ENCODE peak calls at places on chromosome 12, in ten cellular contexts. One of them, this sample, is unnamed.
A peak's percentile ranks its signal among the peaks of the same experiment; 100 is the strongest.

GRCh38 chr12:52235001-52235760 is 2.1 kb downstream of the KRT7 start:
- DNase-seq in lower lobe of right lung: no peak
- DNase-seq in SJCRH30: no peak
- DNase-seq in CD8-positive, alpha-beta T cell: no peak
- DNase-seq in right lobe of liver: no peak
- DNase-seq in coronary artery: no peak
- DNase-seq in IMR-90: no peak
- DNase-seq in astrocyte of the spinal cord: no peak
- DNase-seq in GM23248: peak; percentile 66
- DNase-seq in foreskin fibroblast: no peak
- DNase-seq in this sample: no peak

GRCh38 chr12:117680311-117680710 is 288.5 kb downstream of the KSR2 start:
- DNase-seq in lower lobe of right lung: no peak
- DNase-seq in SJCRH30: no peak
- DNase-seq in CD8-positive, alpha-beta T cell: no peak
- DNase-seq in right lobe of liver: no peak
- DNase-seq in coronary artery: no peak
- DNase-seq in IMR-90: no peak
- DNase-seq in astrocyte of the spinal cord: peak; percentile 15
- DNase-seq in GM23248: peak; percentile 66
- DNase-seq in foreskin fibroblast: peak; percentile 52
- DNase-seq in this sample: no peak

GRCh38 chr12:83850531-83850930 is 1062.1 kb downstream of the SLC6A15 start:
- DNase-seq in lower lobe of right lung: no peak
- DNase-seq in SJCRH30: no peak
- DNase-seq in CD8-positive, alpha-beta T cell: no peak
- DNase-seq in right lobe of liver: no peak
- DNase-seq in coronary artery: no peak
- DNase-seq in IMR-90: no peak
- DNase-seq in astrocyte of the spinal cord: no peak
- DNase-seq in GM23248: peak; percentile 47
- DNase-seq in foreskin fibroblast: peak; percentile 38
- DNase-seq in this sample: no peak

GRCh38 chr12:79119796-79120195 is 255.2 kb downstream of the SYT1 start:
- DNase-seq in lower lobe of right lung: no peak
- DNase-seq in SJCRH30: no peak
- DNase-seq in CD8-positive, alpha-beta T cell: no peak
- DNase-seq in right lobe of liver: no peak
- DNase-seq in coronary artery: no peak
- DNase-seq in IMR-90: no peak
- DNase-seq in astrocyte of the spinal cord: no peak
- DNase-seq in GM23248: no peak
- DNase-seq in foreskin fibroblast: no peak
- DNase-seq in this sample: no peak

GRCh38 chr12:74665690-74666089 is 128.1 kb downstream of the ATXN7L3B start:
- DNase-seq in lower lobe of right lung: no peak
- DNase-seq in SJCRH30: no peak
- DNase-seq in CD8-positive, alpha-beta T cell: no peak
- DNase-seq in right lobe of liver: no peak
- DNase-seq in coronary artery: no peak
- DNase-seq in IMR-90: no peak
- DNase-seq in astrocyte of the spinal cord: no peak
- DNase-seq in GM23248: no peak
- DNase-seq in foreskin fibroblast: no peak
- DNase-seq in this sample: no peak

GRCh38 chr12:116698131-116698495 is 39.8 kb downstream of the SPRING1 start:
- DNase-seq in lower lobe of right lung: no peak
- DNase-seq in SJCRH30: no peak
- DNase-seq in CD8-positive, alpha-beta T cell: no peak
- DNase-seq in right lobe of liver: no peak
- DNase-seq in coronary artery: no peak
- DNase-seq in IMR-90: no peak
- DNase-seq in astrocyte of the spinal cord: no peak
- DNase-seq in GM23248: no peak
- DNase-seq in foreskin fibroblast: no peak
- DNase-seq in this sample: no peak

GRCh38 chr12:6234906-6235305 is 34.7 kb downstream of the CD9 start:
- DNase-seq in lower lobe of right lung: no peak
- DNase-seq in SJCRH30: no peak
- DNase-seq in CD8-positive, alpha-beta T cell: no peak
- DNase-seq in right lobe of liver: no peak
- DNase-seq in coronary artery: no peak
- DNase-seq in IMR-90: no peak
- DNase-seq in astrocyte of the spinal cord: no peak
- DNase-seq in GM23248: no peak
- DNase-seq in foreskin fibroblast: no peak
- DNase-seq in this sample: no peak

GRCh38 chr12:114944736-114945135 is 260.8 kb upstream of the TBX3 start:
- DNase-seq in lower lobe of right lung: no peak
- DNase-seq in SJCRH30: no peak
- DNase-seq in CD8-positive, alpha-beta T cell: no peak
- DNase-seq in right lobe of liver: no peak
- DNase-seq in coronary artery: no peak
- DNase-seq in IMR-90: no peak
- DNase-seq in astrocyte of the spinal cord: no peak
- DNase-seq in GM23248: no peak
- DNase-seq in foreskin fibroblast: no peak
- DNase-seq in this sample: no peak

GRCh38 chr12:110005319-110005973 is 6.2 kb downstream of the ANKRD13A start:
- DNase-seq in lower lobe of right lung: no peak
- DNase-seq in SJCRH30: no peak
- DNase-seq in CD8-positive, alpha-beta T cell: no peak
- DNase-seq in right lobe of liver: no peak
- DNase-seq in coronary artery: no peak
- DNase-seq in IMR-90: no peak
- DNase-seq in astrocyte of the spinal cord: no peak
- DNase-seq in GM23248: no peak
- DNase-seq in foreskin fibroblast: no peak
- DNase-seq in this sample: no peak

GRCh38 chr12:108850854-108851573 is 6.4 kb downstream of the SSH1 start:
- DNase-seq in lower lobe of right lung: peak; percentile 68
- DNase-seq in SJCRH30: peak; percentile 24
- DNase-seq in CD8-positive, alpha-beta T cell: no peak
- DNase-seq in right lobe of liver: no peak
- DNase-seq in coronary artery: no peak
- DNase-seq in IMR-90: peak; percentile 91
- DNase-seq in astrocyte of the spinal cord: peak; percentile 81
- DNase-seq in GM23248: peak; percentile 87
- DNase-seq in foreskin fibroblast: peak; percentile 62
- DNase-seq in this sample: peak; percentile 86

GRCh38 chr12:131608740-131609665 is 101.9 kb upstream of the SFSWAP start:
- DNase-seq in lower lobe of right lung: peak; percentile 78
- DNase-seq in SJCRH30: peak; percentile 70
- DNase-seq in CD8-positive, alpha-beta T cell: peak; percentile 60
- DNase-seq in right lobe of liver: peak; percentile 65
- DNase-seq in coronary artery: no peak
- DNase-seq in IMR-90: peak; percentile 7
- DNase-seq in astrocyte of the spinal cord: no peak
- DNase-seq in GM23248: peak; percentile 78
- DNase-seq in foreskin fibroblast: peak; percentile 82
- DNase-seq in this sample: peak; percentile 58
- H3K4me3 ChIP-seq in lower lobe of right lung: no peak overlapping the region
- H3K4me3 ChIP-seq in SJCRH30: no peak overlapping the region
- H3K4me3 ChIP-seq in CD8-positive, alpha-beta T cell: no peak overlapping the region
- H3K4me3 ChIP-seq in right lobe of liver: no peak overlapping the region
- H3K4me3 ChIP-seq in coronary artery: no peak overlapping the region
- H3K4me3 ChIP-seq in IMR-90: no peak overlapping the region
- H3K4me3 ChIP-seq in astrocyte of the spinal cord: no peak overlapping the region
- H3K4me3 ChIP-seq in GM23248: peak overlapping the region; percentile 39
- H3K4me3 ChIP-seq in foreskin fibroblast: no peak overlapping the region
- H3K4me3 ChIP-seq in this sample: no peak overlapping the region

GRCh38 chr12:38906482-38907170 is 1.2 kb upstream of the CPNE8 start:
- DNase-seq in lower lobe of right lung: peak; percentile 91
- DNase-seq in SJCRH30: peak; percentile 75
- DNase-seq in CD8-positive, alpha-beta T cell: peak; percentile 61
- DNase-seq in right lobe of liver: peak; percentile 94
- DNase-seq in coronary artery: peak; percentile 93
- DNase-seq in IMR-90: no peak
- DNase-seq in astrocyte of the spinal cord: peak; percentile 83
- DNase-seq in GM23248: peak; percentile 90
- DNase-seq in foreskin fibroblast: peak; percentile 78
- DNase-seq in this sample: peak; percentile 87
- H3K4me3 ChIP-seq in lower lobe of right lung: peak overlapping the region; percentile 79
- H3K4me3 ChIP-seq in SJCRH30: peak overlapping the region; percentile 35
- H3K4me3 ChIP-seq in CD8-positive, alpha-beta T cell: peak overlapping the region; percentile 70
- H3K4me3 ChIP-seq in right lobe of liver: peak overlapping the region; percentile 85
- H3K4me3 ChIP-seq in coronary artery: peak overlapping the region; percentile 87
- H3K4me3 ChIP-seq in IMR-90: no peak overlapping the region
- H3K4me3 ChIP-seq in astrocyte of the spinal cord: peak overlapping the region; percentile 55
- H3K4me3 ChIP-seq in GM23248: peak overlapping the region; percentile 83
- H3K4me3 ChIP-seq in foreskin fibroblast: peak overlapping the region; percentile 60
- H3K4me3 ChIP-seq in this sample: peak overlapping the region; percentile 83

GRCh38 chr12:107091381-107091780 is 2.0 kb downstream of the CRY1 start:
- DNase-seq in lower lobe of right lung: no peak
- DNase-seq in SJCRH30: no peak
- DNase-seq in CD8-positive, alpha-beta T cell: no peak
- DNase-seq in right lobe of liver: no peak
- DNase-seq in coronary artery: no peak
- DNase-seq in IMR-90: peak; percentile 64
- DNase-seq in astrocyte of the spinal cord: peak; percentile 64
- DNase-seq in GM23248: peak; percentile 81
- DNase-seq in foreskin fibroblast: peak; percentile 72
- DNase-seq in this sample: peak; percentile 85
- H3K4me3 ChIP-seq in lower lobe of right lung: peak overlapping the region; percentile 67
- H3K4me3 ChIP-seq in SJCRH30: peak overlapping the region; percentile 76
- H3K4me3 ChIP-seq in CD8-positive, alpha-beta T cell: no peak overlapping the region
- H3K4me3 ChIP-seq in right lobe of liver: no peak overlapping the region
- H3K4me3 ChIP-seq in coronary artery: peak overlapping the region; percentile 91
- H3K4me3 ChIP-seq in IMR-90: peak overlapping the region; percentile 30
- H3K4me3 ChIP-seq in astrocyte of the spinal cord: peak overlapping the region; percentile 64
- H3K4me3 ChIP-seq in GM23248: peak overlapping the region; percentile 85
- H3K4me3 ChIP-seq in foreskin fibroblast: peak overlapping the region; percentile 91
- H3K4me3 ChIP-seq in this sample: peak overlapping the region; percentile 9

GRCh38 chr12:26870491-26871419 is 37.8 kb upstream of the ITPR2 start:
- DNase-seq in lower lobe of right lung: peak; percentile 60
- DNase-seq in SJCRH30: peak; percentile 8
- DNase-seq in CD8-positive, alpha-beta T cell: no peak
- DNase-seq in right lobe of liver: no peak
- DNase-seq in coronary artery: no peak
- DNase-seq in IMR-90: peak; percentile 57
- DNase-seq in astrocyte of the spinal cord: peak; percentile 7
- DNase-seq in GM23248: peak; percentile 52
- DNase-seq in foreskin fibroblast: peak; percentile 67
- DNase-seq in this sample: peak; percentile 67
- H3K4me3 ChIP-seq in lower lobe of right lung: no peak overlapping the region
- H3K4me3 ChIP-seq in SJCRH30: no peak overlapping the region
- H3K4me3 ChIP-seq in CD8-positive, alpha-beta T cell: no peak overlapping the region
- H3K4me3 ChIP-seq in right lobe of liver: no peak overlapping the region
- H3K4me3 ChIP-seq in coronary artery: no peak overlapping the region
- H3K4me3 ChIP-seq in IMR-90: no peak overlapping the region
- H3K4me3 ChIP-seq in astrocyte of the spinal cord: no peak overlapping the region
- H3K4me3 ChIP-seq in GM23248: no peak overlapping the region
- H3K4me3 ChIP-seq in foreskin fibroblast: no peak overlapping the region
- H3K4me3 ChIP-seq in this sample: no peak overlapping the region

DNA sequence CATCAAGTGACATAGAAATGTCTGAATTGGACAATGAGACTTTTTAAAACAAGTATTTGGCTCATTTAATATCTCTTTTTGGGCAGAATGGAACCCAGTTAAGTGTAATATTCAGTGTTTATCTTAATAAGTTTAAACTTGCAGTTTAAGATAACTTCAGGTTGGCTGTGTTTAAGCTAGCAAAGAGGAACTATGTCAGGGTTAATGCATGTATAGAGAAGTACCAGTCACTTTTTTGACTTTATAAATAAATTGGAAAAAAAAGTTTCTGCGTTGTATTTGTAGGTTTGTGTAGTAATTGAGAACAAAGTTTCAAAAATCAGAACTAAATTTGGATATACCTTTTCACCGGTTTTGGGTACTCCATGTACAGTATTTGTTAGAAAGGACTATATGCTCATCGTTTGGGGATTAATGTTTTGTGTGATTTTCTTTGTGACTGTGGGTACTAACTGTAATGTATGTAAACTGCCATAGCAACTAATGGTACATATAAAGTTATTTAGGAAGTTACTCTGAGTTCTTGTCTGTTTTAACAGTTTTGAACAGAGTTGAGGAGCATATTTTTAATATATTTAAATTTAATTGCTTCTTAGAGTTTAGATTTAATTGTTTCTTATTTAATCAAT is 4.5 kb downstream of the HMGA2 start:
- DNase-seq in lower lobe of right lung: no peak
- DNase-seq in SJCRH30: no peak
- DNase-seq in CD8-positive, alpha-beta T cell: no peak
- DNase-seq in right lobe of liver: no peak
- DNase-seq in coronary artery: no peak
- DNase-seq in IMR-90: no peak
- DNase-seq in astrocyte of the spinal cord: no peak
- DNase-seq in GM23248: no peak
- DNase-seq in foreskin fibroblast: no peak
- DNase-seq in this sample: no peak
- H3K4me3 ChIP-seq in lower lobe of right lung: no peak overlapping the region
- H3K4me3 ChIP-seq in SJCRH30: no peak overlapping the region
- H3K4me3 ChIP-seq in CD8-positive, alpha-beta T cell: no peak overlapping the region
- H3K4me3 ChIP-seq in right lobe of liver: no peak overlapping the region
- H3K4me3 ChIP-seq in coronary artery: no peak overlapping the region
- H3K4me3 ChIP-seq in IMR-90: peak overlapping the region; percentile 33
- H3K4me3 ChIP-seq in astrocyte of the spinal cord: peak overlapping the region; percentile 89
- H3K4me3 ChIP-seq in GM23248: peak overlapping the region; percentile 91
- H3K4me3 ChIP-seq in foreskin fibroblast: peak overlapping the region; percentile 60
- H3K4me3 ChIP-seq in this sample: no peak overlapping the region

DNA sequence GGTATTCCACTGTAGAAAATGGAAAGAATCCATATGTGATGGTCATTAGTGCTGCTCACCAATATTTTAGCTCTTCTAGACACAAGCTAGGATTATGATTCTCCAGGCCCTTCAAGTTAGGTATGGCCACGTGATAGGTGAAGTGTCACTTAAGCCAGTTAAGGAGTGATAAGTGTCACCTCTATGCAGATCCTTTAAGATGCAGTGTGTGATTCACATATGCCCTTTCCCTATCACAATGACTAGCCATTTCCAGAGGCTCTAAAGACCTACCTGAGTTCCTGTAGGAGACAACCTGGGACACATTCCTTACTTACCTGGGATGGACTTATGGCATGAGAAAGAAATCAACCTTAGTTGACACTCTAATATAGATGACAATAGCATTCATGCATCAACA is 343.2 kb downstream of the NELL2 start:
- DNase-seq in lower lobe of right lung: no peak
- DNase-seq in SJCRH30: no peak
- DNase-seq in CD8-positive, alpha-beta T cell: no peak
- DNase-seq in right lobe of liver: no peak
- DNase-seq in coronary artery: no peak
- DNase-seq in IMR-90: no peak
- DNase-seq in astrocyte of the spinal cord: no peak
- DNase-seq in GM23248: no peak
- DNase-seq in foreskin fibroblast: no peak
- DNase-seq in this sample: no peak
- H3K4me3 ChIP-seq in lower lobe of right lung: no peak overlapping the region
- H3K4me3 ChIP-seq in SJCRH30: no peak overlapping the region
- H3K4me3 ChIP-seq in CD8-positive, alpha-beta T cell: no peak overlapping the region
- H3K4me3 ChIP-seq in right lobe of liver: no peak overlapping the region
- H3K4me3 ChIP-seq in coronary artery: no peak overlapping the region
- H3K4me3 ChIP-seq in IMR-90: no peak overlapping the region
- H3K4me3 ChIP-seq in astrocyte of the spinal cord: no peak overlapping the region
- H3K4me3 ChIP-seq in GM23248: no peak overlapping the region
- H3K4me3 ChIP-seq in foreskin fibroblast: no peak overlapping the region
- H3K4me3 ChIP-seq in this sample: no peak overlapping the region

DNA sequence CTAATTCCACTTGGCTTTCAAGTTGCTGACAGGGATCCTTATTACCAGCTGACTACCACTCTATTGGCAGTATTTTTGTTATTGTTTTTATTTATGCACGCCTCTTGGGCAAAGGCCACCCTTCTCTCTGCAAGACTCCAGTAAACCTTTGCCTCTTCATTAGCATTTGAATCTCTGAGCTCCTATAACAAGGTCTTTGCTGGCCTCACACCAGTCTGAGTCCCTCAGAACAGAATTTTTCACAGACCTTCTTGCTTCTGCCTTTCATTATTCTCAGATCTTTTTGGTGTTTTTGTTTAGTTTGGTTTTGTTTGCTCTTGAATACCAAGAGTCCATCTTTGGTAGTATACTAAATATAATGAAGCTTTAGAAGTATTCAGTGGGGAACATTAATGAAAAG is 145.9 kb downstream of the PDZRN4 start:
- DNase-seq in lower lobe of right lung: no peak
- DNase-seq in SJCRH30: no peak
- DNase-seq in CD8-positive, alpha-beta T cell: no peak
- DNase-seq in right lobe of liver: no peak
- DNase-seq in coronary artery: no peak
- DNase-seq in IMR-90: no peak
- DNase-seq in astrocyte of the spinal cord: no peak
- DNase-seq in GM23248: no peak
- DNase-seq in foreskin fibroblast: no peak
- DNase-seq in this sample: no peak
- H3K4me3 ChIP-seq in lower lobe of right lung: no peak overlapping the region
- H3K4me3 ChIP-seq in SJCRH30: no peak overlapping the region
- H3K4me3 ChIP-seq in CD8-positive, alpha-beta T cell: no peak overlapping the region
- H3K4me3 ChIP-seq in right lobe of liver: no peak overlapping the region
- H3K4me3 ChIP-seq in coronary artery: no peak overlapping the region
- H3K4me3 ChIP-seq in IMR-90: no peak overlapping the region
- H3K4me3 ChIP-seq in astrocyte of the spinal cord: no peak overlapping the region
- H3K4me3 ChIP-seq in GM23248: no peak overlapping the region
- H3K4me3 ChIP-seq in foreskin fibroblast: no peak overlapping the region
- H3K4me3 ChIP-seq in this sample: no peak overlapping the region

This sample was measured in cardiac fibroblast.